ENCODE peak calls at places on chromosomes 11 and 22, in nine cellular contexts. One of them, this sample, is unnamed.

GRCh38 chr22:39684702-39685281 is 114.2 kb downstream of the CACNA1I start:
- DNase-seq in cardiac muscle cell: no peak
- DNase-seq in left ventricle myocardium inferior: no peak
- DNase-seq in CD8-positive, alpha-beta T cell: no peak
- DNase-seq in PC-9: no peak
- DNase-seq in colonic mucosa: no peak
- DNase-seq in Peyer's patch: no peak
- DNase-seq in aorta: no peak
- DNase-seq in A549: no peak
- DNase-seq in this sample: no peak

GRCh38 chr11:2387266-2387982 is 10.3 kb downstream of the CD81 start:
- DNase-seq in cardiac muscle cell: no peak
- DNase-seq in left ventricle myocardium inferior: no peak
- DNase-seq in CD8-positive, alpha-beta T cell: no peak
- DNase-seq in PC-9: no peak
- DNase-seq in colonic mucosa: no peak
- DNase-seq in Peyer's patch: peak; percentile 38
- DNase-seq in aorta: no peak
- DNase-seq in A549: no peak
- DNase-seq in this sample: no peak

GRCh38 chr11:123218451-123218850 is 23.4 kb upstream of the CLMP start:
- DNase-seq in cardiac muscle cell: peak; percentile 48
- DNase-seq in left ventricle myocardium inferior: no peak
- DNase-seq in CD8-positive, alpha-beta T cell: no peak
- DNase-seq in PC-9: no peak
- DNase-seq in colonic mucosa: no peak
- DNase-seq in Peyer's patch: no peak
- DNase-seq in aorta: no peak
- DNase-seq in A549: no peak
- DNase-seq in this sample: no peak

GRCh38 chr22:50169774-50170341 is 673 bp upstream of the PANX2 start:
- DNase-seq in cardiac muscle cell: peak; percentile 39
- DNase-seq in left ventricle myocardium inferior: no peak
- DNase-seq in CD8-positive, alpha-beta T cell: no peak
- DNase-seq in PC-9: peak; percentile 46
- DNase-seq in colonic mucosa: no peak
- DNase-seq in Peyer's patch: no peak
- DNase-seq in aorta: peak; percentile 52
- DNase-seq in A549: no peak
- DNase-seq in this sample: no peak

GRCh38 chr11:61654397-61654829 is 25.8 kb upstream of the DAGLA start:
- DNase-seq in cardiac muscle cell: peak; percentile 21
- DNase-seq in left ventricle myocardium inferior: peak; percentile 59
- DNase-seq in CD8-positive, alpha-beta T cell: no peak
- DNase-seq in PC-9: no peak
- DNase-seq in colonic mucosa: peak; percentile 75
- DNase-seq in Peyer's patch: no peak
- DNase-seq in aorta: peak; percentile 83
- DNase-seq in A549: no peak
- DNase-seq in this sample: peak; percentile 48

GRCh38 chr11:118679483-118679882 is at the start of gene TREH:
- DNase-seq in cardiac muscle cell: no peak
- DNase-seq in left ventricle myocardium inferior: no peak
- DNase-seq in CD8-positive, alpha-beta T cell: no peak
- DNase-seq in PC-9: peak; percentile 15
- DNase-seq in colonic mucosa: peak; percentile 91
- DNase-seq in Peyer's patch: no peak
- DNase-seq in aorta: no peak
- DNase-seq in A549: no peak
- DNase-seq in this sample: no peak

GRCh38 chr11:108601150-108601549 is 7.6 kb upstream of the EXPH5 start:
- DNase-seq in cardiac muscle cell: no peak
- DNase-seq in left ventricle myocardium inferior: no peak
- DNase-seq in CD8-positive, alpha-beta T cell: no peak
- DNase-seq in PC-9: no peak
- DNase-seq in colonic mucosa: no peak
- DNase-seq in Peyer's patch: no peak
- DNase-seq in aorta: no peak
- DNase-seq in A549: no peak
- DNase-seq in this sample: no peak

GRCh38 chr11:472272-472671 is 22.2 kb downstream of the PTDSS2 start:
- DNase-seq in cardiac muscle cell: no peak
- DNase-seq in left ventricle myocardium inferior: no peak
- DNase-seq in CD8-positive, alpha-beta T cell: no peak
- DNase-seq in PC-9: no peak
- DNase-seq in colonic mucosa: no peak
- DNase-seq in Peyer's patch: no peak
- DNase-seq in aorta: no peak
- DNase-seq in A549: no peak
- DNase-seq in this sample: no peak

GRCh38 chr11:74069146-74070046 is 60.5 kb upstream of the UCP3 start:
- DNase-seq in cardiac muscle cell: no peak
- DNase-seq in left ventricle myocardium inferior: no peak
- DNase-seq in CD8-positive, alpha-beta T cell: no peak
- DNase-seq in PC-9: peak; percentile 100
- DNase-seq in colonic mucosa: no peak
- DNase-seq in Peyer's patch: no peak
- DNase-seq in aorta: no peak
- DNase-seq in A549: no peak
- DNase-seq in this sample: peak; percentile 36

GRCh38 chr22:44795701-44796630 is 43.6 kb downstream of the ARHGAP8 start:
- DNase-seq in cardiac muscle cell: no peak
- DNase-seq in left ventricle myocardium inferior: no peak
- DNase-seq in CD8-positive, alpha-beta T cell: no peak
- DNase-seq in PC-9: no peak
- DNase-seq in colonic mucosa: no peak
- DNase-seq in Peyer's patch: no peak
- DNase-seq in aorta: no peak
- DNase-seq in A549: no peak
- DNase-seq in this sample: no peak

GRCh38 chr22:17836977-17837742 is 62.9 kb upstream of the BID start:
- DNase-seq in cardiac muscle cell: no peak
- DNase-seq in left ventricle myocardium inferior: no peak
- DNase-seq in CD8-positive, alpha-beta T cell: no peak
- DNase-seq in PC-9: peak; percentile 36
- DNase-seq in colonic mucosa: no peak
- DNase-seq in Peyer's patch: no peak
- DNase-seq in aorta: no peak
- DNase-seq in A549: no peak
- DNase-seq in this sample: no peak

GRCh38 chr22:20203142-20204099 is 52.6 kb upstream of the CCDC188 start:
- DNase-seq in cardiac muscle cell: no peak
- DNase-seq in left ventricle myocardium inferior: peak; percentile 41
- DNase-seq in CD8-positive, alpha-beta T cell: no peak
- DNase-seq in PC-9: no peak
- DNase-seq in colonic mucosa: no peak
- DNase-seq in Peyer's patch: no peak
- DNase-seq in aorta: no peak
- DNase-seq in A549: no peak
- DNase-seq in this sample: peak; percentile 43

GRCh38 chr11:86193297-86194095 is 51.1 kb upstream of the EED start:
- DNase-seq in cardiac muscle cell: peak; percentile 90
- DNase-seq in left ventricle myocardium inferior: peak; percentile 69
- DNase-seq in CD8-positive, alpha-beta T cell: peak; percentile 36
- DNase-seq in PC-9: peak; percentile 82
- DNase-seq in colonic mucosa: peak; percentile 82
- DNase-seq in Peyer's patch: peak; percentile 52
- DNase-seq in aorta: peak; percentile 80
- DNase-seq in A549: peak; percentile 87
- DNase-seq in this sample: peak; percentile 78

GRCh38 chr11:110182886-110183285 is 89.7 kb downstream of the ZC3H12C start:
- DNase-seq in cardiac muscle cell: peak; percentile 35
- DNase-seq in left ventricle myocardium inferior: no peak
- DNase-seq in CD8-positive, alpha-beta T cell: no peak
- DNase-seq in PC-9: peak; percentile 54
- DNase-seq in colonic mucosa: no peak
- DNase-seq in Peyer's patch: no peak
- DNase-seq in aorta: no peak
- DNase-seq in A549: no peak
- DNase-seq in this sample: no peak

GRCh38 chr22:39514373-39514973 is 5.9 kb upstream of the ATF4 start:
- DNase-seq in cardiac muscle cell: peak; percentile 58
- DNase-seq in left ventricle myocardium inferior: peak; percentile 62
- DNase-seq in CD8-positive, alpha-beta T cell: no peak
- DNase-seq in PC-9: peak; percentile 42
- DNase-seq in colonic mucosa: peak; percentile 74
- DNase-seq in Peyer's patch: peak; percentile 73
- DNase-seq in aorta: no peak
- DNase-seq in A549: peak; percentile 31
- DNase-seq in this sample: no peak

GRCh38 chr22:30004689-30005088 is 75.6 kb upstream of the HORMAD2 start:
- DNase-seq in cardiac muscle cell: no peak
- DNase-seq in left ventricle myocardium inferior: no peak
- DNase-seq in CD8-positive, alpha-beta T cell: no peak
- DNase-seq in PC-9: no peak
- DNase-seq in colonic mucosa: no peak
- DNase-seq in Peyer's patch: no peak
- DNase-seq in aorta: no peak
- DNase-seq in A549: no peak
- DNase-seq in this sample: no peak

GRCh38 chr22:43566561-43567332 is 154.9 kb downstream of the MPPED1 start:
- DNase-seq in cardiac muscle cell: no peak
- DNase-seq in left ventricle myocardium inferior: no peak
- DNase-seq in CD8-positive, alpha-beta T cell: no peak
- DNase-seq in PC-9: no peak
- DNase-seq in colonic mucosa: no peak
- DNase-seq in Peyer's patch: no peak
- DNase-seq in aorta: no peak
- DNase-seq in A549: no peak
- DNase-seq in this sample: peak; percentile 24

GRCh38 chr11:64092119-64092760 is 56.5 kb downstream of the FLRT1 start:
- DNase-seq in cardiac muscle cell: no peak
- DNase-seq in left ventricle myocardium inferior: no peak
- DNase-seq in CD8-positive, alpha-beta T cell: no peak
- DNase-seq in PC-9: no peak
- DNase-seq in colonic mucosa: no peak
- DNase-seq in Peyer's patch: no peak
- DNase-seq in aorta: no peak
- DNase-seq in A549: no peak
- DNase-seq in this sample: no peak

GRCh38 chr11:45237666-45238348 is 48.3 kb downstream of the SYT13 start:
- DNase-seq in cardiac muscle cell: peak; percentile 9
- DNase-seq in left ventricle myocardium inferior: no peak
- DNase-seq in CD8-positive, alpha-beta T cell: no peak
- DNase-seq in PC-9: no peak
- DNase-seq in colonic mucosa: no peak
- DNase-seq in Peyer's patch: no peak
- DNase-seq in aorta: no peak
- DNase-seq in A549: no peak
- DNase-seq in this sample: no peak

GRCh38 chr22:37313376-37314314 is 31.3 kb downstream of the CYTH4 start:
- DNase-seq in cardiac muscle cell: peak; percentile 37
- DNase-seq in left ventricle myocardium inferior: no peak
- DNase-seq in CD8-positive, alpha-beta T cell: no peak
- DNase-seq in PC-9: no peak
- DNase-seq in colonic mucosa: no peak
- DNase-seq in Peyer's patch: no peak
- DNase-seq in aorta: no peak
- DNase-seq in A549: no peak
- DNase-seq in this sample: no peak

GRCh38 chr22:24938741-24939341 is 7.7 kb downstream of the LHFPL7 start:
- DNase-seq in cardiac muscle cell: peak; percentile 60
- DNase-seq in left ventricle myocardium inferior: no peak
- DNase-seq in CD8-positive, alpha-beta T cell: no peak
- DNase-seq in PC-9: no peak
- DNase-seq in colonic mucosa: peak; percentile 48
- DNase-seq in Peyer's patch: no peak
- DNase-seq in aorta: no peak
- DNase-seq in A549: peak; percentile 40
- DNase-seq in this sample: no peak

GRCh38 chr11:75400110-75400865 is 970 bp downstream of the RPS3 start:
- DNase-seq in cardiac muscle cell: peak; percentile 19
- DNase-seq in left ventricle myocardium inferior: no peak
- DNase-seq in CD8-positive, alpha-beta T cell: no peak
- DNase-seq in PC-9: peak; percentile 37
- DNase-seq in colonic mucosa: no peak
- DNase-seq in Peyer's patch: no peak
- DNase-seq in aorta: no peak
- DNase-seq in A549: no peak
- DNase-seq in this sample: no peak

GRCh38 chr22:31243339-31244043 is 31.4 kb downstream of the LIMK2 start:
- DNase-seq in cardiac muscle cell: peak; percentile 12
- DNase-seq in left ventricle myocardium inferior: no peak
- DNase-seq in CD8-positive, alpha-beta T cell: no peak
- DNase-seq in PC-9: peak; percentile 93
- DNase-seq in colonic mucosa: no peak
- DNase-seq in Peyer's patch: no peak
- DNase-seq in aorta: no peak
- DNase-seq in A549: no peak
- DNase-seq in this sample: no peak
- H3K4me1 ChIP-seq in cardiac muscle cell: peaks cover 16% of the 10 kb centered on the region
- H3K4me1 ChIP-seq in left ventricle myocardium inferior: peaks cover 13% of the 10 kb centered on the region
- H3K4me1 ChIP-seq in CD8-positive, alpha-beta T cell: peaks cover 11% of the 10 kb centered on the region
- H3K4me1 ChIP-seq in PC-9: peaks cover 47% of the 10 kb centered on the region
- H3K4me1 ChIP-seq in colonic mucosa: peaks cover 6% of the 10 kb centered on the region
- H3K4me1 ChIP-seq in Peyer's patch: no peaks in the 10 kb centered on the region
- H3K4me1 ChIP-seq in aorta: peaks cover 5% of the 10 kb centered on the region
- H3K4me1 ChIP-seq in A549: peaks cover 53% of the 10 kb centered on the region
- H3K4me1 ChIP-seq in this sample: no peaks in the 10 kb centered on the region

DNA sequence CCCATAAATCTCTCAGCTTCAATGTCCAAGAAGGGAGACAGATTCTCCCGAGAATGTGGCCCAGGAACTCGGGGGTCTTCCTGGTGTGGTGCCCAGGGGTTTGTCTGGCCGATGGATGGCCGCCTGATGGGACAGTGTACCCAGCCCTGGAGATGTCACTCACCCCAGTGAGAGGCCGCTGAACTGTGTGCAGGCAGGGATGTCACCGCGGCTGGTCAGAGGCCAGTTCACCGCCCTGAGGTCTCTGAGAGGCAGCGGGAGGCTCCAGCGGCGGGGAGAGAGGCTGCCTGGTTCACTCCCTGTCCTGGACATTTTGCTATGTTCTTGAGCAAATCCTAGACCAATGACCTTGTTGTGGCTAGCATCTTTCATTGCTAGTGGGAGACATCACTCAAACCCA is 1349.5 kb downstream of the BRD1 start:
- DNase-seq in cardiac muscle cell: no peak
- DNase-seq in left ventricle myocardium inferior: no peak
- DNase-seq in CD8-positive, alpha-beta T cell: no peak
- DNase-seq in PC-9: no peak
- DNase-seq in colonic mucosa: no peak
- DNase-seq in Peyer's patch: no peak
- DNase-seq in aorta: no peak
- DNase-seq in A549: no peak
- DNase-seq in this sample: no peak
- H3K27ac ChIP-seq in cardiac muscle cell: no peak overlapping the region
- H3K27ac ChIP-seq in left ventricle myocardium inferior: no peak overlapping the region
- H3K27ac ChIP-seq in CD8-positive, alpha-beta T cell: no peak overlapping the region
- H3K27ac ChIP-seq in PC-9: no peak overlapping the region
- H3K27ac ChIP-seq in colonic mucosa: no peak overlapping the region
- H3K27ac ChIP-seq in Peyer's patch: no peak overlapping the region
- H3K27ac ChIP-seq in aorta: no peak overlapping the region
- H3K27ac ChIP-seq in A549: peak overlapping the region; percentile 31
- H3K27ac ChIP-seq in this sample: no peak overlapping the region

GRCh38 chr22:40705918-40706682 is 26.8 kb downstream of the MCHR1 start:
- DNase-seq in cardiac muscle cell: no peak
- DNase-seq in left ventricle myocardium inferior: no peak
- DNase-seq in CD8-positive, alpha-beta T cell: no peak
- DNase-seq in PC-9: no peak
- DNase-seq in colonic mucosa: no peak
- DNase-seq in Peyer's patch: no peak
- DNase-seq in aorta: no peak
- DNase-seq in A549: no peak
- DNase-seq in this sample: no peak
- H3K4me1 ChIP-seq in cardiac muscle cell: peaks cover 6% of the 10 kb centered on the region
- H3K4me1 ChIP-seq in left ventricle myocardium inferior: peaks cover 24% of the 10 kb centered on the region
- H3K4me1 ChIP-seq in CD8-positive, alpha-beta T cell: no peaks in the 10 kb centered on the region
- H3K4me1 ChIP-seq in PC-9: peaks cover 7% of the 10 kb centered on the region
- H3K4me1 ChIP-seq in colonic mucosa: no peaks in the 10 kb centered on the region
- H3K4me1 ChIP-seq in Peyer's patch: no peaks in the 10 kb centered on the region
- H3K4me1 ChIP-seq in aorta: no peaks in the 10 kb centered on the region
- H3K4me1 ChIP-seq in A549: peaks cover 12% of the 10 kb centered on the region
- H3K4me1 ChIP-seq in this sample: peaks cover 4% of the 10 kb centered on the region

GRCh38 chr22:47155131-47155885 is 392.9 kb downstream of the TBC1D22A start:
- DNase-seq in cardiac muscle cell: no peak
- DNase-seq in left ventricle myocardium inferior: no peak
- DNase-seq in CD8-positive, alpha-beta T cell: no peak
- DNase-seq in PC-9: no peak
- DNase-seq in colonic mucosa: no peak
- DNase-seq in Peyer's patch: no peak
- DNase-seq in aorta: no peak
- DNase-seq in A549: no peak
- DNase-seq in this sample: no peak
- H3K27ac ChIP-seq in cardiac muscle cell: no peak overlapping the region
- H3K27ac ChIP-seq in left ventricle myocardium inferior: peak overlapping the region; percentile 58
- H3K27ac ChIP-seq in CD8-positive, alpha-beta T cell: no peak overlapping the region
- H3K27ac ChIP-seq in PC-9: no peak overlapping the region
- H3K27ac ChIP-seq in colonic mucosa: no peak overlapping the region
- H3K27ac ChIP-seq in Peyer's patch: no peak overlapping the region
- H3K27ac ChIP-seq in aorta: no peak overlapping the region
- H3K27ac ChIP-seq in A549: no peak overlapping the region
- H3K27ac ChIP-seq in this sample: no peak overlapping the region

This sample was measured in lung.